ENCODE peak calls at places on chromosomes 2 and 18, in seven cellular contexts. Q is fibroblast of mammary gland; O is activated CD4-positive, alpha-beta T cell treated with anti-CD3 and anti-CD28 coated beads for 36 hours; F is Ammon's horn; V is H54; K is HTR-8/SVneo; U is endothelial cell. A is an unnamed sample.

GRCh38 chr2:227804970-227805369 is 8.7 kb upstream of the CCL20 start:
- DNase-seq in Q (peak), O (peak), F (no peak), V (no peak), K (peak), U (no peak), A (no peak)

GRCh38 chr2:53859354-53860159 is at the start of gene GPR75:
- DNase-seq in Q (peak), O (no peak), F (peak), V (no peak), K (no peak), U (peak), A (no peak)

GRCh38 chr2:72968286-72968685 is 51.0 kb downstream of the EMX1 start:
- DNase-seq in Q (no peak), O (no peak), F (no peak), V (no peak), K (no peak), U (no peak), A (no peak)

GRCh38 chr2:64204006-64204632 is 59.9 kb upstream of the PELI1 start:
- DNase-seq in Q (peak), O (peak), F (peak), V (no peak), K (no peak), U (no peak), A (peak)

GRCh38 chr2:26681656-26682055 is 10.9 kb upstream of the KCNK3 start:
- DNase-seq in Q (no peak), O (no peak), F (no peak), V (no peak), K (no peak), U (no peak), A (no peak)

GRCh38 chr18:79912409-79912991 is 39.0 kb downstream of the SLC66A2 start:
- DNase-seq in Q (peak), O (peak), F (peak), V (no peak), K (no peak), U (no peak), A (no peak)

GRCh38 chr2:215811409-215812355 is 201.7 kb downstream of the MREG start:
- DNase-seq in Q (no peak), O (no peak), F (no peak), V (no peak), K (no peak), U (no peak), A (no peak)

GRCh38 chr2:120435671-120436459 is 89.9 kb downstream of the INHBB start:
- DNase-seq in Q (no peak), O (no peak), F (no peak), V (no peak), K (no peak), U (no peak), A (no peak)

GRCh38 chr2:60961457-60961856 is 56.1 kb upstream of the PEX13 start:
- DNase-seq in Q (peak), O (no peak), F (no peak), V (no peak), K (no peak), U (no peak), A (no peak)

GRCh38 chr2:178436662-178437061 is 14.3 kb downstream of the PRKRA start:
- DNase-seq in Q (no peak), O (no peak), F (no peak), V (no peak), K (no peak), U (no peak), A (no peak)

GRCh38 chr2:175366814-175367213 is 185.3 kb upstream of the ATP5MC3 start:
- DNase-seq in Q (peak), O (peak), F (peak), V (peak), K (peak), U (peak), A (peak)

GRCh38 chr18:57051019-57051418 is 95.9 kb upstream of the BOD1L2 start:
- DNase-seq in Q (no peak), O (no peak), F (no peak), V (no peak), K (no peak), U (no peak), A (no peak)

GRCh38 chr18:24054130-24054529 is 39.6 kb downstream of the TTC39C start:
- DNase-seq in Q (peak), O (peak), F (peak), V (no peak), K (no peak), U (no peak), A (no peak)

GRCh38 chr2:137886432-137886831 is 77.8 kb upstream of the HNMT start:
- DNase-seq in Q (no peak), O (no peak), F (no peak), V (no peak), K (no peak), U (peak), A (no peak)

GRCh38 chr2:217794133-217794986 is 208.4 kb downstream of the TNS1 start:
- DNase-seq in Q (peak), O (no peak), F (no peak), V (no peak), K (no peak), U (no peak), A (no peak)

GRCh38 chr18:77763530-77763929 is 513.9 kb downstream of the GALR1 start:
- DNase-seq in Q (no peak), O (no peak), F (no peak), V (no peak), K (no peak), U (no peak), A (no peak)

GRCh38 chr2:154189963-154190362 is 318.2 kb downstream of the GALNT13 start:
- DNase-seq in Q (no peak), O (no peak), F (no peak), V (no peak), K (no peak), U (no peak), A (no peak)

GRCh38 chr2:151882786-151883445 is 54.7 kb upstream of the ARL5A start:
- DNase-seq in Q (no peak), O (no peak), F (no peak), V (no peak), K (no peak), U (no peak), A (no peak)

GRCh38 chr2:29233428-29233827 is 118.2 kb downstream of the CLIP4 start:
- DNase-seq in Q (no peak), O (no peak), F (no peak), V (no peak), K (no peak), U (no peak), A (no peak)

GRCh38 chr2:105646423-105647076 is 98.2 kb upstream of the NCK2 start:
- DNase-seq in Q (no peak), O (no peak), F (no peak), V (no peak), K (no peak), U (no peak), A (no peak)

GRCh38 chr2:75465317-75465998 is 95.3 kb downstream of the EVA1A start:
- DNase-seq in Q (peak), O (no peak), F (no peak), V (no peak), K (peak), U (peak), A (peak)

A was measured in RCC 7860.